ENCODE peak calls at places on chromosomes 11 and 22, in eight cellular contexts. W, V, L, H, R, X, I and A are unnamed samples.

GRCh38 chr11:123304828-123305530 is 109.9 kb upstream of the CLMP start:
- DNase-seq in L (no peak), H (no peak), W (no peak), X (no peak), V (no peak), I (no peak), R (no peak), A (no peak)

GRCh38 chr11:117743121-117743815 is 53.7 kb downstream of the DSCAML1 start:
- DNase-seq in R (no peak), H (peak; percentile 4), L (no peak), I (no peak), X (no peak), W (no peak), V (no peak), A (no peak)

GRCh38 chr11:60974726-60975125 is 3.2 kb downstream of the CD6 start:
- DNase-seq in V (no peak), X (no peak), R (no peak), H (no peak), L (no peak), I (no peak), W (no peak), A (no peak)

GRCh38 chr11:128515766-128516466 is 71.4 kb downstream of the ETS1 start:
- DNase-seq in V (no peak), X (no peak), R (no peak), H (no peak), I (no peak), W (no peak), L (no peak), A (no peak)

GRCh38 chr11:119375629-119376196 is 5.8 kb downstream of the USP2 start:
- DNase-seq in W (peak; percentile 71), L (peak; percentile 86), V (no peak), H (peak; percentile 47), R (no peak), X (no peak), I (no peak), A (peak; percentile 52)

GRCh38 chr22:32589007-32589406 is 114.4 kb downstream of the FBXO7 start:
- DNase-seq in W (no peak), I (no peak), H (no peak), L (no peak), R (no peak), V (no peak), X (no peak), A (no peak)

GRCh38 chr11:19785265-19785664 is 72.6 kb downstream of the NAV2 start:
- DNase-seq in H (no peak), V (no peak), X (no peak), W (no peak), I (no peak), R (no peak), L (no peak), A (no peak)

GRCh38 chr11:68328374-68329091 is 16.1 kb downstream of the LRP5 start:
- DNase-seq in R (no peak), H (peak; percentile 57), X (no peak), L (no peak), W (peak; percentile 53), V (no peak), I (no peak), A (no peak)

GRCh38 chr22:23478175-23478574 is 101.9 kb downstream of the IGLL1 start:
- DNase-seq in R (no peak), W (no peak), I (no peak), L (no peak), X (no peak), H (peak; percentile 54), V (no peak), A (no peak)

GRCh38 chr11:117676501-117676900 is 120.5 kb downstream of the DSCAML1 start:
- DNase-seq in H (no peak), I (no peak), W (no peak), X (no peak), V (no peak), L (no peak), R (no peak), A (no peak)

GRCh38 chr11:14411818-14412217 is 52.8 kb upstream of the RRAS2 start:
- DNase-seq in R (no peak), V (no peak), H (peak; percentile 96), X (no peak), L (peak; percentile 96), W (peak; percentile 80), I (no peak), A (no peak)